ENCODE peak calls at places on chromosomes 3 and 15, in four cellular contexts. Z is A549, O is HepG2, F is K562. L is an unnamed sample.

GRCh38 chr3:126126292-126126691 is 42.4 kb upstream of the SLC41A3 start:
- DNase-seq in Z (no peak), O (no peak), F (no peak), L (peak; percentile 7)

GRCh38 chr15:55588070-55588817 is at the start of gene PYGO1:
- DNase-seq in Z (peak; percentile 69), O (peak; percentile 5), F (peak; percentile 38), L (peak; percentile 71)

GRCh38 chr3:113136071-113136470 is 75.3 kb upstream of the BOC start:
- DNase-seq in Z (peak; percentile 18), O (no peak), F (peak; percentile 5), L (no peak)

GRCh38 chr3:114110439-114110838 is 53.9 kb downstream of the QTRT2 start:
- DNase-seq in Z (no peak), O (no peak), F (no peak), L (no peak)

GRCh38 chr3:142270407-142270806 is 45.0 kb upstream of the GK5 start:
- DNase-seq in Z (no peak), O (no peak), F (no peak), L (no peak)

GRCh38 chr3:141126661-141127343 is 75.7 kb downstream of the SPSB4 start:
- DNase-seq in Z (no peak), O (no peak), F (no peak), L (no peak)

GRCh38 chr3:4561661-4562060 is 68.5 kb downstream of the ITPR1 start:
- DNase-seq in Z (no peak), O (peak; percentile 53), F (no peak), L (no peak)

GRCh38 chr15:50134524-50135024 is 15.5 kb upstream of the ATP8B4 start:
- DNase-seq in Z (peak; percentile 80), O (no peak), F (peak; percentile 45), L (no peak)

GRCh38 chr3:8371955-8372600 is 129.5 kb upstream of the LMCD1 start:
- DNase-seq in Z (no peak), O (peak; percentile 27), F (no peak), L (no peak)

GRCh38 chr3:127900536-127900935 is 14.5 kb upstream of the KBTBD12 start:
- DNase-seq in Z (no peak), O (no peak), F (no peak), L (no peak)

GRCh38 chr15:76866716-76867321 is 38.3 kb downstream of the SCAPER start:
- DNase-seq in Z (peak; percentile 18), O (peak; percentile 34), F (peak; percentile 31), L (no peak)

GRCh38 chr15:59140422-59141226 is 35.7 kb downstream of the CCNB2 start:
- DNase-seq in Z (no peak), O (no peak), F (no peak), L (no peak)

GRCh38 chr3:98565237-98565643 is 28.2 kb downstream of the CPOX start:
- DNase-seq in Z (no peak), O (no peak), F (no peak), L (no peak)

GRCh38 chr15:48332642-48333034 is 1.4 kb downstream of the DUT start:
- DNase-seq in Z (no peak), O (no peak), F (no peak), L (no peak)

GRCh38 chr3:123151251-123151705 is 50.5 kb upstream of the SEC22A start:
- DNase-seq in Z (no peak), O (no peak), F (no peak), L (no peak)

GRCh38 chr3:127547761-127548605 is 42.5 kb downstream of the TPRA1 start:
- DNase-seq in Z (peak; percentile 68), O (peak; percentile 14), F (peak; percentile 54), L (peak; percentile 89)

GRCh38 chr3:184368804-184369183 is 7.3 kb downstream of the POLR2H start:
- DNase-seq in Z (no peak), O (no peak), F (no peak), L (no peak)

GRCh38 chr3:130820976-130821375 is 72.9 kb upstream of the ATP2C1 start:
- DNase-seq in Z (peak; percentile 17), O (peak; percentile 24), F (no peak), L (no peak)

GRCh38 chr3:129207347-129207947 is 23.8 kb upstream of the CNBP start:
- DNase-seq in Z (no peak), O (no peak), F (no peak), L (no peak)

GRCh38 chr3:135503429-135504083 is 462.0 kb upstream of the PPP2R3A start:
- DNase-seq in Z (peak; percentile 36), O (peak; percentile 20), F (peak; percentile 57), L (peak; percentile 92)

GRCh38 chr3:72728958-72729467 is 119.2 kb downstream of the SHQ1 start:
- DNase-seq in Z (no peak), O (peak; percentile 52), F (peak; percentile 32), L (no peak)

GRCh38 chr3:142943870-142944269 is 19.6 kb downstream of the PAQR9 start:
- DNase-seq in Z (no peak), O (no peak), F (no peak), L (no peak)

GRCh38 chr3:172953576-172953975 is 187.5 kb downstream of the SPATA16 start:
- DNase-seq in Z (no peak), O (no peak), F (no peak), L (no peak)

GRCh38 chr3:95235916-95236315 is 1173.1 kb downstream of the NSUN3 start:
- DNase-seq in Z (no peak), O (no peak), F (no peak), L (no peak)

GRCh38 chr3:149965278-149965677 is 5.4 kb downstream of the PFN2 start:
- DNase-seq in Z (no peak), O (no peak), F (no peak), L (no peak)

GRCh38 chr3:187286467-187287059 is 5.0 kb downstream of the MASP1 start:
- DNase-seq in Z (no peak), O (peak; percentile 70), F (peak; percentile 34), L (no peak)

DNA sequence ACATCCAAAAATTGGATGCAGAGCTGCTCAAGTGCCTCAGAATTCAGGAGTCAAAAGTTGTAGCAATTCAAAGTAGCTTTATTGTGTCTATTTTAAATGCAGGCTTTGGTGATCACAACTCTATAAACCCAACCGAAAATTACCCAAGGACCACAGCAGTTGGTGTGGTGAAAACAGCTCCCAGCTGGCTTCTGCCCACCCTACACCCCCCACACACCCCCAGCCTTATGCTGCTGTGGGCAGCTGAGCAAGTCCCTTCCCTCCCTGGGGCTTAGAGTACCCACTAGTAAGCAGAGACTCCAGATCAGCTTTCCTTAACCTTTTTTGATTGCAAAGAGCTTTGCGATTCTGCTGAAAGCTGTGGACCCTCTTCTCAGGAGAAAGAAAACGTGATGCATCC is 5.7 kb upstream of the HES1 start:
- DNase-seq in Z (no peak), O (no peak), F (no peak), L (no peak)
- TF ChIP-seq HMGXB4 in Z (no peak), O (no peak), F (no peak), L (no peak)

GRCh38 chr3:59663076-59663850 is 613.4 kb upstream of the CFAP20DC start:
- DNase-seq in Z (no peak), O (no peak), F (no peak), L (no peak)

GRCh38 chr3:59660852-59661624 is 611.2 kb upstream of the CFAP20DC start:
- DNase-seq in Z (no peak), O (no peak), F (no peak), L (no peak)

GRCh38 chr3:59658236-59658635 is 608.4 kb upstream of the CFAP20DC start:
- DNase-seq in Z (no peak), O (no peak), F (no peak), L (no peak)

GRCh38 chr3:59659755-59660154 is 609.9 kb upstream of the CFAP20DC start:
- DNase-seq in Z (no peak), O (no peak), F (no peak), L (no peak)

DNA sequence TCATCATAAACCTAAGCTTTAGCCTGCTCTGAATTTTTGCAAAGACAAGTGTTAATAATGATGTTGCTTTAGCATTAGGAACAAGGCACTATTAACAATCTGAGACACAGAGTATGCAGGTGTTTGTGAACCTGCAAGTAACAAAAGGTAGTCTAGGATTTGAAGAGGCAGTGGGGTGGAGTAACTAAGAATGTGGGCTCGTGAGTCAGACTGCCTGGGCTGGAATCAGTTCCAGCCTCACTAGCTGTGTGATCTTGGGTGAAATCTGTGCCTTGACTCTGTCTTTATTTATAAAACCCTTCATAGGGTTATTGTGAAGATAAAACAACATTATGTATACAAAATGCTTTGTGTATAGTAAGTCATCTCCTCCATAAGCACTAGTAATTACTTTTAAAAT is 610.6 kb upstream of the CFAP20DC start:
- DNase-seq in Z (no peak), O (no peak), F (no peak), L (no peak)
- TF ChIP-seq MAX in Z (no peak), O (no peak), F (no peak), L (no peak)

DNA sequence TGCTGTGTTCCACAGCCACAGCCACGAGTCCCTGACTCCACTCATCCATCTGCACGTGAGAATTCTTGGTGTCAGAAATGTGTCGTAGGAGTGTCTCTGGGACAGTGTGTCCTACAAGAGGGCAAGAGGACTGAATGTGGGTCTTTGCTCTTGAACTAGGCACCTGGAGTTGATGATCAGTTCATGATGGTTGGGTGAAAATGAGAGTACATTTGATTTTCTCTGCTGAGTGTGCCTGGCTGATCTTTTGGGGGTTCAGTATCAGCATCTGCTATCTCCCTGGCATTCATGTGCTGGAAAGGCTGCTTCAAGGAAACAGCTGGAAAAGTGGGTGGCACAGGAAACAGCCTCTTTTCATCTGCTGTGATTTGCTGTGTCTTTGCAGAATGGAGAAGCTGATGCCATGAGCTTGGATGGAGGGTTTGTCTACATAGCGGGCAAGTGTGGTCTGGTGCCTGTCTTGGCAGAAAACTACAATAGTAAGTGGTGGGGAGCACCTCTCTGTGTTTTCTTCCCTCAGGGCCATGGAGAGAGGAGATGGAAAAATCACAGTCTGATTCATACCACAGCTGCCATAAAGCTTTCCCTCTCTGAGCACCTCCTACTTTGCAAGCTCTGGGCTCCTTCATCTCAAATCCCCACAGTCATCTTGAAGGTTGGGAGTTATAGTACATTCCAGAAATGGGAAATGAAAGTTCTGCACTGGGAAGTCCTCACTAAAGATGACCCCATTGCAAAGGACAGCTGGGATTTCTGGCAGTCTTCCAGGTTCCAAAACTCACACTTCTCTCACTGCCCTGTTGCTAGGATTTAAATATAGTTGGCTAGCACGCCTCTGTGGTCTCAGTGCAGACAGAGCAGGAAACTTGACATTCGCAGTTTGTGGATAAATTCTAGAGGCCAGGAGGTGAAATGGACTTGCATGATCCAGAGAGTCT is 17.9 kb downstream of the TF start:
- DNase-seq in Z (no peak), O (no peak), F (no peak), L (no peak)
- TF ChIP-seq HMGXB4 in Z (no peak), O (no peak), F (no peak), L (no peak)

GRCh38 chr3:13416002-13416793 is 3.9 kb downstream of the NUP210 start:
- DNase-seq in Z (no peak), O (no peak), F (no peak), L (peak; percentile 62)
- TF ChIP-seq MAX in Z (no peak), O (no peak), F (peak; percentile 28), L (no peak)

GRCh38 chr3:71497367-71497925 is 86.1 kb downstream of the FOXP1 start:
- DNase-seq in Z (no peak), O (peak; percentile 31), F (no peak), L (peak; percentile 32)
- TF ChIP-seq HMGXB4 in Z (no peak), O (no peak), F (no peak), L (no peak)

GRCh38 chr3:69510481-69511031 is 124.7 kb upstream of the FRMD4B start:
- DNase-seq in Z (no peak), O (no peak), F (no peak), L (no peak)
- TF ChIP-seq MAX in Z (no peak), O (no peak), F (no peak), L (no peak)

GRCh38 chr3:159293493-159293892 is 491.6 kb downstream of the MFSD1 start:
- DNase-seq in Z (no peak), O (no peak), F (no peak), L (no peak)
- TF ChIP-seq HMGXB4 in Z (no peak), O (no peak), F (no peak), L (no peak)